ENCODE peak calls at places on chromosome 11, in seven cellular contexts. Y is ovary, X is adrenal gland, W is Peyer's patch, Q is spleen, L is upper lobe of left lung, G is transverse colon. T is an unnamed sample.

GRCh38 chr11:104142701-104143100 is 21.2 kb downstream of the PDGFD start:
- DNase-seq in Y (no peak), X (no peak), W (no peak), Q (no peak), L (no peak), G (no peak), T (no peak)

GRCh38 chr11:134362192-134362901 is 30.6 kb downstream of the GLB1L2 start:
- DNase-seq in Y (peak; percentile 29), X (no peak), W (no peak), Q (peak; percentile 73), L (peak; percentile 75), G (no peak), T (no peak)

GRCh38 chr11:3958301-3958700 is 102.8 kb downstream of the STIM1 start:
- DNase-seq in Y (no peak), X (no peak), W (no peak), Q (no peak), L (no peak), G (no peak), T (no peak)

GRCh38 chr11:31711137-31711536 is 100.0 kb downstream of the PAX6 start:
- DNase-seq in Y (no peak), X (no peak), W (no peak), Q (no peak), L (no peak), G (no peak), T (no peak)

GRCh38 chr11:77150836-77151235 is 22.8 kb downstream of the MYO7A start:
- DNase-seq in Y (no peak), X (no peak), W (no peak), Q (no peak), L (no peak), G (no peak), T (no peak)

GRCh38 chr11:110286298-110287040 is 9.9 kb downstream of the RDX start:
- DNase-seq in Y (no peak), X (no peak), W (no peak), Q (no peak), L (no peak), G (no peak), T (no peak)

GRCh38 chr11:33910960-33911339 is 19.1 kb upstream of the LMO2 start:
- DNase-seq in Y (no peak), X (no peak), W (no peak), Q (no peak), L (no peak), G (no peak), T (no peak)

GRCh38 chr11:107821199-107821926 is 37.2 kb downstream of the SLC35F2 start:
- DNase-seq in Y (no peak), X (no peak), W (no peak), Q (no peak), L (no peak), G (no peak), T (no peak)

GRCh38 chr11:36509694-36510566 is at the start of gene TRAF6:
- DNase-seq in Y (peak; percentile 92), X (peak; percentile 89), W (peak; percentile 89), Q (peak; percentile 99), L (peak; percentile 96), G (peak; percentile 91), T (peak; percentile 75)

GRCh38 chr11:15258433-15259350 is 144.0 kb downstream of the INSC start:
- DNase-seq in Y (no peak), X (no peak), W (no peak), Q (no peak), L (no peak), G (no peak), T (no peak)

GRCh38 chr11:13868710-13869403 is 93.7 kb upstream of the SPON1 start:
- DNase-seq in Y (no peak), X (no peak), W (no peak), Q (no peak), L (no peak), G (no peak), T (no peak)

GRCh38 chr11:69280451-69280850 is 13.5 kb upstream of the MYEOV start:
- DNase-seq in Y (no peak), X (no peak), W (no peak), Q (no peak), L (no peak), G (no peak), T (no peak)

GRCh38 chr11:93570759-93571413 is 27.7 kb upstream of the SMCO4 start:
- DNase-seq in Y (no peak), X (peak; percentile 63), W (no peak), Q (no peak), L (no peak), G (peak; percentile 41), T (no peak)

GRCh38 chr11:112880454-112880853 is 80.8 kb upstream of the NCAM1 start:
- DNase-seq in Y (no peak), X (no peak), W (no peak), Q (no peak), L (no peak), G (no peak), T (no peak)

GRCh38 chr11:117189941-117190544 is 9.1 kb upstream of the TAGLN start:
- DNase-seq in Y (peak; percentile 33), X (no peak), W (no peak), Q (peak; percentile 80), L (peak; percentile 50), G (peak; percentile 5), T (no peak)

GRCh38 chr11:9533736-9534473 is 39.6 kb upstream of the WEE1 start:
- DNase-seq in Y (no peak), X (no peak), W (no peak), Q (no peak), L (no peak), G (no peak), T (no peak)

GRCh38 chr11:111663820-111664219 is 61.6 kb downstream of the SIK2 start:
- DNase-seq in Y (peak; percentile 48), X (no peak), W (no peak), Q (no peak), L (no peak), G (peak; percentile 19), T (no peak)

GRCh38 chr11:1517117-1518005 is 30.8 kb upstream of the MOB2 start:
- DNase-seq in Y (no peak), X (no peak), W (no peak), Q (peak; percentile 61), L (no peak), G (no peak), T (no peak)
- H3K4me1 ChIP-seq in Y (peaks cover 20% of the 10 kb centered on the region), X (peaks cover 27% of the 10 kb centered on the region), W (peaks cover 17% of the 10 kb centered on the region), Q (peaks cover 50% of the 10 kb centered on the region), L (peaks cover 56% of the 10 kb centered on the region), G (peaks cover 9% of the 10 kb centered on the region), T (peaks cover 15% of the 10 kb centered on the region)

GRCh38 chr11:131499199-131499598 is 128.8 kb downstream of the NTM start:
- DNase-seq in Y (no peak), X (no peak), W (no peak), Q (no peak), L (no peak), G (no peak), T (no peak)

GRCh38 chr11:131506376-131506775 is 136.0 kb downstream of the NTM start:
- DNase-seq in Y (no peak), X (no peak), W (no peak), Q (no peak), L (no peak), G (no peak), T (no peak)

GRCh38 chr11:131503017-131503416 is 132.6 kb downstream of the NTM start:
- DNase-seq in Y (no peak), X (no peak), W (no peak), Q (no peak), L (no peak), G (no peak), T (no peak)

GRCh38 chr11:131498631-131499053 is 128.2 kb downstream of the NTM start:
- DNase-seq in Y (no peak), X (no peak), W (no peak), Q (no peak), L (no peak), G (no peak), T (no peak)

DNA sequence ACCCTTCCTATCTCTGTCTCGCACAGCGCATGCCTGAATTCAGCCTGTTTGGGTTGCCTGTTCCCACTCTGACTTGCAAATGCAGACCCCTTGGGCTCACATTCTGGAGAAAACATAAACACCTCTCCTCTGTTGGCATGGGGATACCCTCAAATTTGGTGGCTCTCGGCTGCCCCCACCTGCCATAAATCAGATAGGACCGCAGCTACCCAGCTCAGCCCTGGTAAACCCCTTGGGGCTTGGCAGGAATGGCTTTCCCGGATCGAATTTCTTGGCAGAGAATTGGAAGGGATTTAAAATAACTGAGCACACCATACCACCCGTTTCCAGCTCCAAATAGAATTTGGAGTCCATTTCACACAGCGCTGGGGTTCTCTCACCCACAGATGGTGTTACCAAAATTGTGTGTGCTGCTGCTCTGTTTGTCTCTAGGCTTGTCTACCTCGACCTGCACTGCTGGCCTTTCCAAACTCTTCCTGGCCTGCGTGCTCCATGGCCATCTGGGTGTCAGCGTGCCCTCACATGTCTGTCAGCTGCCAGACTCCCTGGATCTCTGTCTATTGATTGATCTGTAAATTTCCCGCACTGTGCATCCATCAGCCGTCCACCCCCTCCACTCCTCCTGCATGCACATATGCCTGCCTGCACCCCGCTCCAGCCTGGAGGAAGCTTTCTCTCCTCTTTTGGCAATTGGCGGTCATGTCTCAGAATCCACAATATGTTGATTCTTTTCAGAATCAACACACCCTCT is 134.0 kb downstream of the NTM start:
- DNase-seq in Y (no peak), X (no peak), W (no peak), Q (no peak), L (no peak), G (no peak), T (no peak)
- TF ChIP-seq CTCF in Y (no peak), X (no peak), W (peak; percentile 4), Q (no peak), L (no peak), G (no peak), T (no peak)

DNA sequence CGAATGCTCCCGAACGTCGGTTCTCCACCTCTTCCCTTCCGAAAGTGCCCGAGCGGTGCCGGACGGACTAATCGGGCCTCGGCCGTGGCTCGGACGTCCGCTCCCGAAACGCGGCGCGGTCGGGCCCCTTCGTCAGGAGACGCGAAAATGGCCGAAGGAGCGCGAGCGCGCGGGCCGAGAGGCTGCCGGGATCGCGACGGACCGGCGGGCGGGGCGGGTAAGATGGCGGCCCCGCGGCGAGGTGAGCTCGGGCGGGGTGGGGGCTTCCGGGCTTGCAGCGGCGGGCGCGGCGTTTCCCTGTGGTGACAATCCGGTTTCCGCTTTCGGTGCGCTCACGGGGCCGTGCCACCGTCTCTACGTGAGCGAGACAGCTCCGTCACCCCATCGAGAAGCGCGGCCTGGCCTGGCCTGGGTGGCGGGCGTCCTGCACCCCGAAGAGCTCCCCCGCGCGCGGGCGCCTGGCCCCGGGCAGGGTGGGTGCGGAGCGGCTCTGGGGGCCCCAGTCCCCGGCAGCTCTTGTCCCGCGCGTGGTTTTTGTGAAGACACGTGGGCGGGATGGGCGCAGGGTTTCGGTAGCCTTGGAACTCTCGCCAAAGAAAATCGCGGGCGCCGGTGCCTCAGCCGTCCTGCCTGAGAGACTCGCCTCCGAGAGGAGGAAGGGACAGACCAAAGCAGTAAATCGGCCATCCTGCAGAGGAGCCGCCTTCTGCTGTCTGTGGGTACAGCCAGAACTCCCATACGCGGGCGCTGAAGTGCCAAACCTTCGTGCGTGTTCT is at the start of gene TMEM80:
- DNase-seq in Y (peak; percentile 100), X (peak; percentile 99), W (peak; percentile 99), Q (peak; percentile 100), L (peak; percentile 99), G (peak; percentile 99), T (peak; percentile 99)
- TF ChIP-seq POLR2A in Y (peak; percentile 41), X (peak; percentile 53), W (peak; percentile 63), Q (no peak), L (no peak), G (peak; percentile 79), T (peak; percentile 21)

DNA sequence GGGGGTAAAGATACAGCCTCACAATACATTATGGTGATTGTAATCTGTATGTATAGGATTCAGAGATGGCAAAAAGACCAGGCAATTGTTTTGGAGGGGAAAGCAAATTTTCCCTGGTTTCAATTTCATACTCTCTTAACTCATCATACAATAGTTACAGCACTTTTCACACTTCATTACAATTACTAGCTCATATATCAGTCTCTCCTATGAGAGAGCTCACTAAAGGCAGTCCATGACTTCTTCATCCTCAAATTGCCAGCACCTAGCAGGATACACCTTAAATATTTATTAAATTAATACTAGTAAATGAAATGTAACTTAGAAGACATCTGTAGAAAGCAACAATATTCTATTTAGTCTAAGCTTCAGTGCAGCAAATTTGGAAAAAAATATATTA is 28.0 kb downstream of the PICALM start:
- DNase-seq in Y (no peak), X (no peak), W (no peak), Q (no peak), L (no peak), G (no peak), T (no peak)
- H3K4me1 ChIP-seq in Y (peaks cover 3% of the 10 kb centered on the region), X (peaks cover 51% of the 10 kb centered on the region), W (peaks cover 5% of the 10 kb centered on the region), Q (peaks cover 82% of the 10 kb centered on the region), L (peaks cover 52% of the 10 kb centered on the region), G (peaks cover 9% of the 10 kb centered on the region), T (peaks cover 9% of the 10 kb centered on the region)